ENCODE peak calls at places on chromosomes 4 and X, in seven cellular contexts. P, Y, N, W, Z, B and S are unnamed samples.

GRCh38 chrX:69152398-69152797 is 12.9 kb downstream of the PJA1 start:
- DNase-seq in P (no peak), Y (no peak), N (no peak), W (no peak), Z (no peak), B (peak; percentile 33), S (no peak)

GRCh38 chrX:106897259-106897658 is 5.9 kb downstream of the RIPPLY1 start:
- DNase-seq in P (no peak), Y (no peak), N (no peak), W (no peak), Z (peak; percentile 40), B (peak; percentile 54), S (no peak)

GRCh38 chr4:20395160-20395773 is 143.6 kb downstream of the SLIT2 start:
- DNase-seq in P (no peak), Y (peak; percentile 61), N (no peak), W (no peak), Z (peak; percentile 21), B (peak; percentile 36), S (peak; percentile 59)

GRCh38 chrX:2708601-2709200 is 17.6 kb downstream of the CD99 start:
- DNase-seq in P (no peak), Y (no peak), N (no peak), W (no peak), Z (no peak), B (no peak), S (no peak)

GRCh38 chr4:189806506-189806905 is 134.2 kb upstream of the FRG1 start:
- DNase-seq in P (no peak), Y (no peak), N (no peak), W (no peak), Z (no peak), B (no peak), S (no peak)

GRCh38 chr4:124483043-124483906 is 229.3 kb downstream of the ANKRD50 start:
- DNase-seq in P (no peak), Y (no peak), N (no peak), W (no peak), Z (no peak), B (no peak), S (no peak)

GRCh38 chr4:148515248-148515647 is 73.0 kb upstream of the NR3C2 start:
- DNase-seq in P (no peak), Y (no peak), N (no peak), W (no peak), Z (peak; percentile 2), B (no peak), S (no peak)

GRCh38 chrX:44903107-44903506 is 30.1 kb downstream of the KDM6A start:
- DNase-seq in P (no peak), Y (no peak), N (no peak), W (no peak), Z (peak; percentile 70), B (peak; percentile 65), S (no peak)

GRCh38 chr4:106529348-106530033 is 160.9 kb upstream of the GIMD1 start:
- DNase-seq in P (no peak), Y (no peak), N (no peak), W (no peak), Z (peak; percentile 51), B (no peak), S (no peak)

GRCh38 chr4:168993724-168994510 is 16.1 kb downstream of the CBR4 start:
- DNase-seq in P (no peak), Y (no peak), N (no peak), W (no peak), Z (peak; percentile 46), B (no peak), S (no peak)

GRCh38 chrX:147891886-147892285 is 19.8 kb upstream of the FMR1 start:
- DNase-seq in P (no peak), Y (no peak), N (no peak), W (no peak), Z (peak; percentile 49), B (no peak), S (no peak)

GRCh38 chrX:53544936-53545335 is 110.8 kb upstream of the HSD17B10 start:
- DNase-seq in P (no peak), Y (no peak), N (no peak), W (no peak), Z (no peak), B (no peak), S (no peak)

GRCh38 chr4:24262084-24262483 is 322.3 kb downstream of the DHX15 start:
- DNase-seq in P (peak; percentile 52), Y (no peak), N (no peak), W (no peak), Z (no peak), B (no peak), S (no peak)

GRCh38 chr4:173121044-173121685 is 47.4 kb upstream of the GALNT7 start:
- DNase-seq in P (peak; percentile 36), Y (peak; percentile 11), N (no peak), W (no peak), Z (peak; percentile 16), B (peak; percentile 9), S (no peak)

GRCh38 chr4:187128971-187129370 is 405.3 kb upstream of the FAT1 start:
- DNase-seq in P (no peak), Y (no peak), N (no peak), W (no peak), Z (peak; percentile 46), B (no peak), S (no peak)

GRCh38 chr4:53788011-53788410 is 196.7 kb upstream of the LNX1 start:
- DNase-seq in P (no peak), Y (no peak), N (no peak), W (no peak), Z (no peak), B (no peak), S (no peak)

GRCh38 chr4:186953601-186954260 is 230.1 kb upstream of the FAT1 start:
- DNase-seq in P (no peak), Y (no peak), N (no peak), W (peak; percentile 69), Z (peak; percentile 45), B (no peak), S (no peak)

GRCh38 chrX:94400488-94400887 is 726.5 kb downstream of the FAM133A start:
- DNase-seq in P (no peak), Y (no peak), N (no peak), W (no peak), Z (no peak), B (no peak), S (no peak)

GRCh38 chr4:71255966-71256365 is 82.9 kb upstream of the SLC4A4 start:
- DNase-seq in P (no peak), Y (no peak), N (no peak), W (no peak), Z (no peak), B (no peak), S (no peak)

GRCh38 chr4:71258323-71258722 is 80.5 kb upstream of the SLC4A4 start:
- DNase-seq in P (no peak), Y (no peak), N (no peak), W (no peak), Z (no peak), B (no peak), S (no peak)

GRCh38 chr4:71257761-71258160 is 81.1 kb upstream of the SLC4A4 start:
- DNase-seq in P (no peak), Y (no peak), N (no peak), W (no peak), Z (peak; percentile 38), B (no peak), S (no peak)

GRCh38 chr4:71251266-71251665 is 87.6 kb upstream of the SLC4A4 start:
- DNase-seq in P (no peak), Y (no peak), N (no peak), W (no peak), Z (peak; percentile 94), B (no peak), S (no peak)

DNA sequence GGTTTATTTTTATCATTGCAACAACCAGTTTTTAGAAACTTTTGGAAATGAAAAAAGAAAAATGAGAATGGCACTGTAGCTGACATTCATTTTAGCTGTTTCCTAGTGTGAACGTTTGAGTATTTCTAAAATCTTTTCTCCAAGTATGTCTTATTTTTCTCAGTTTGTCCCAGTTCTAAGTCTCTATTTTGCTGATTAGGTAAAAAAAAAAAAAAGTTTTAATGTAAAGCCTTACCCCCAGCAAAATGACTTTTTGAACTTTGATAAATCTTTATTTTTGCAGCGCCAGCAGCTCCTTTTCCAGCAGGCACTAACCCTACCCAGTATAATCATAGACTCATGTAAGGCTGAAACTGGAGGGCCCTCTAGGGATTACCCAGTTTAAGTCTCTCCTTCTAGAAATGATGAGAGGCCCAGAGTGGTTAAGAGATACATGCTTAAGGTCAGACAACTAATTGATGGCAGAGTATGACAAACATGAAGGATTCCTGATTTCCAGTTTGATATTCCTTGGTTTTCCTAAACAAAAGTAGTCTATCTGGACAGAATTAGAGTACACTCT is 84.3 kb upstream of the SLC4A4 start:
- DNase-seq in P (no peak), Y (no peak), N (no peak), W (no peak), Z (peak; percentile 39), B (no peak), S (no peak)
- TF ChIP-seq CTCF in P (no peak), Y (no peak), N (no peak), W (peak; percentile 2), Z (peak; percentile 14), B (no peak), S (no peak)

GRCh38 chrX:15567886-15568616 is 32.7 kb downstream of the ACE2 start:
- DNase-seq in P (no peak), Y (no peak), N (no peak), W (no peak), Z (no peak), B (peak; percentile 9), S (no peak)
- TF ChIP-seq CTCF in P (no peak), Y (no peak), N (peak; percentile 27), W (no peak), Z (no peak), B (peak; percentile 41), S (no peak)

DNA sequence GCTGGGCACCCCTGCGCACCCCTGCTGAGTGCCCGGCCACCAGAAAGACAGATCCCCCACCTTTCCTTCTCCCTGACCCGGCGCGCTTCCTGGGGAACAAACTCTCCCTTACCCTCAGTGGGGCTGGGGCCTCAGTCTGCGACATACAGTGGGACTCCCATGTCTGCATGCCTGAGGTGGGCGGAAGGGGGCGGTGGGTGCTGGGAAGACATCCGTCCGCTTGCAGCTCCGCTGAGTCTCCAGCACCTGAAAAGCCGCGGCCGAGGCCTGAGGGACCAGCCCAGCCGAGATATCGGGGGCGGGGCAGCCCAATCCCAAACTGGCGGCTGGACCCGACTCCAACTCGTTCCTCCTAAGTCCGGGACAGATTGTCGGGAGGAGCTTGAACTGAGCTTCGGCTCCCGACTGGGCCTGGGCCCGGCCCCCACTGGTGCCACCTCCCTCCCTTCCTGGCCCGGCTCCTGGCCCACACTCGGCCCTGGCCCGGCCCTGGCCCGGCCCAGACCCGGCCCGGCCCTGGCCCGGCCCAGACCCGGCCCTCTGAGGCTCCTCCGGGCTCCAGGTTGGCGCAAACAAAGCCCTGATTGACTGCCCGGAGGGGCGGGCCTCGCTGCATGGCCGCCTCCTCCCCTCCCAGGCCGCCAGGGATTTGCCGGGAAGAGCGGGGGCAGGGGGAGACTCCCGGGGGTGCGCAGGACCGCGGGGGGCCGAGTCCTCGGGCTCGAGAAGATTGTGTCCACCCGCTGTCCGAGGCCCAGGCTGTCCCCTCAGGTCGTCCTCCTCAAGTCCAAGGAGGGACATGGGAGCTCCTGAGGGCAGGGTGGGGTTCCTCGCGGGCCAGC is 878 bp upstream of the SLC16A2 start:
- DNase-seq in P (peak; percentile 46), Y (peak; percentile 39), N (peak; percentile 87), W (peak; percentile 72), Z (peak; percentile 76), B (peak; percentile 64), S (peak; percentile 72)
- TF ChIP-seq CTCF in P (no peak), Y (no peak), N (no peak), W (no peak), Z (no peak), B (no peak), S (no peak)

DNA sequence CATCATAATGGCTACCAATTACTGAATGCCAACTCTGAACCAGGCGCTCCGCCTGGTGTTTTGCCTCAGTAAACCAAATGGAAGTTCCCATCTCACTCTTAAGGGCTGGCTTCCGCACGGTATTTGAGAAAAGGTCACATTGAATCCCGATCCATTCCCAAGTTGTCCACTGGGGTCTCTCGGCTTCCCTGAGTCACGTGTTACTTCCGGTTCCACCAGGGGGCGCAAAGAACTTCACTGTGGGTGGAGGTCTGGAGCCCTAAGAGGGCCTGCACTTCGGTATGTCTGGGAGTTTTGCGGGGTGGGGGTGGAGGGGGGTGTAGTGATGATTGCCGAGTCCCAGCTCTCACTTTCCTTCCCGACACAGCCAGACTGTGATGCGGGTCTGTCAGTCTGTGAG is 13.4 kb upstream of the NHS start:
- DNase-seq in P (no peak), Y (peak; percentile 20), N (no peak), W (no peak), Z (no peak), B (peak; percentile 52), S (peak; percentile 53)
- TF ChIP-seq CTCF in P (no peak), Y (peak; percentile 55), N (no peak), W (peak; percentile 14), Z (peak; percentile 16), B (no peak), S (peak; percentile 38)